ENCODE peak calls at places on chromosomes 16 and 17, in four cellular contexts. B is nephron progenitor cell, J is esophagus squamous epithelium, Q is OCI-LY7. E is an unnamed sample.

GRCh38 chr17:39380144-39380543 is 21.3 kb downstream of the FBXL20 start:
- DNase-seq in B (no peak), J (no peak), Q (no peak), E (no peak)

GRCh38 chr17:63185420-63185819 is 219.4 kb downstream of the TANC2 start:
- DNase-seq in B (no peak), J (no peak), Q (no peak), E (no peak)

GRCh38 chr17:83068641-83069570 is 10.5 kb upstream of the METRNL start:
- DNase-seq in B (no peak), J (no peak), Q (no peak), E (no peak)

GRCh38 chr17:73309727-73310555 is 1.9 kb downstream of the CDC42EP4 start:
- DNase-seq in B (peak), J (no peak), Q (no peak), E (no peak)

GRCh38 chr16:11006666-11007065 is 62.3 kb downstream of the CLEC16A start:
- DNase-seq in B (no peak), J (no peak), Q (no peak), E (no peak)

GRCh38 chr17:36931697-36932382 is 5.4 kb upstream of the LHX1 start:
- DNase-seq in B (no peak), J (no peak), Q (no peak), E (no peak)

GRCh38 chr17:64685705-64686104 is 23.6 kb upstream of the SMURF2 start:
- DNase-seq in B (no peak), J (no peak), Q (no peak), E (no peak)

GRCh38 chr16:86257546-86257945 is 252.8 kb upstream of the FOXF1 start:
- DNase-seq in B (no peak), J (no peak), Q (no peak), E (no peak)

GRCh38 chr16:86087011-86087453 is 188.1 kb downstream of the IRF8 start:
- DNase-seq in B (no peak), J (no peak), Q (no peak), E (no peak)

GRCh38 chr17:76865174-76865573 is 3.0 kb upstream of the MGAT5B start:
- DNase-seq in B (no peak), J (no peak), Q (no peak), E (no peak)

GRCh38 chr16:88957887-88958577 is 19.0 kb downstream of the CBFA2T3 start:
- DNase-seq in B (no peak), J (no peak), Q (no peak), E (no peak)

GRCh38 chr17:3888343-3889171 is 4.3 kb downstream of the CAMKK1 start:
- DNase-seq in B (peak), J (no peak), Q (no peak), E (no peak)

GRCh38 chr17:4345569-4345968 is 20.9 kb downstream of the UBE2G1 start:
- DNase-seq in B (no peak), J (no peak), Q (no peak), E (no peak)

GRCh38 chr17:46121841-46122485 is 71.3 kb downstream of the KANSL1 start:
- DNase-seq in B (no peak), J (no peak), Q (no peak), E (no peak)

GRCh38 chr17:34930283-34930682 is 31.0 kb downstream of the CCT6B start:
- DNase-seq in B (no peak), J (no peak), Q (no peak), E (no peak)

GRCh38 chr16:81239722-81240121 is 1.2 kb downstream of the BCO1 start:
- DNase-seq in B (no peak), J (no peak), Q (no peak), E (no peak)

GRCh38 chr16:63596716-63597115 is 1525.1 kb downstream of the CDH11 start:
- DNase-seq in B (no peak), J (no peak), Q (no peak), E (no peak)

GRCh38 chr16:3029499-3030127 is 5.8 kb downstream of the THOC6 start:
- DNase-seq in B (no peak), J (no peak), Q (no peak), E (no peak)

GRCh38 chr16:25219070-25219737 is 2.5 kb downstream of the AQP8 start:
- DNase-seq in B (no peak), J (no peak), Q (no peak), E (no peak)

GRCh38 chr16:81280393-81280792 is 34.4 kb upstream of the GAN start:
- DNase-seq in B (no peak), J (no peak), Q (no peak), E (no peak)

GRCh38 chr17:51840688-51841087 is 317.8 kb downstream of the CA10 start:
- DNase-seq in B (no peak), J (no peak), Q (no peak), E (no peak)

GRCh38 chr17:78798695-78799559 is 16.9 kb upstream of the CYTH1 start:
- DNase-seq in B (no peak), J (no peak), Q (peak), E (no peak)

GRCh38 chr16:21952793-21953540 is at the start of gene UQCRC2:
- DNase-seq in B (peak), J (peak), Q (peak), E (peak)
- TF ChIP-seq CTCF in B (no peak), J (no peak), Q (no peak), E (no peak)

GRCh38 chr17:28380572-28380907 is 9.0 kb downstream of the SARM1 start:
- DNase-seq in B (no peak), J (no peak), Q (no peak), E (no peak)

GRCh38 chr17:28384281-28385036 is 13.0 kb downstream of the SARM1 start:
- DNase-seq in B (peak), J (no peak), Q (no peak), E (no peak)

GRCh38 chr17:28379814-28380571 is 8.5 kb downstream of the SARM1 start:
- DNase-seq in B (no peak), J (no peak), Q (no peak), E (no peak)

GRCh38 chr17:28385037-28385797 is 13.7 kb downstream of the SARM1 start:
- DNase-seq in B (no peak), J (no peak), Q (no peak), E (no peak)

GRCh38 chr17:28381141-28381825 is 9.8 kb downstream of the SARM1 start:
- DNase-seq in B (peak), J (no peak), Q (no peak), E (peak)
- TF ChIP-seq CTCF in B (peak), J (peak), Q (no peak), E (peak)

DNA sequence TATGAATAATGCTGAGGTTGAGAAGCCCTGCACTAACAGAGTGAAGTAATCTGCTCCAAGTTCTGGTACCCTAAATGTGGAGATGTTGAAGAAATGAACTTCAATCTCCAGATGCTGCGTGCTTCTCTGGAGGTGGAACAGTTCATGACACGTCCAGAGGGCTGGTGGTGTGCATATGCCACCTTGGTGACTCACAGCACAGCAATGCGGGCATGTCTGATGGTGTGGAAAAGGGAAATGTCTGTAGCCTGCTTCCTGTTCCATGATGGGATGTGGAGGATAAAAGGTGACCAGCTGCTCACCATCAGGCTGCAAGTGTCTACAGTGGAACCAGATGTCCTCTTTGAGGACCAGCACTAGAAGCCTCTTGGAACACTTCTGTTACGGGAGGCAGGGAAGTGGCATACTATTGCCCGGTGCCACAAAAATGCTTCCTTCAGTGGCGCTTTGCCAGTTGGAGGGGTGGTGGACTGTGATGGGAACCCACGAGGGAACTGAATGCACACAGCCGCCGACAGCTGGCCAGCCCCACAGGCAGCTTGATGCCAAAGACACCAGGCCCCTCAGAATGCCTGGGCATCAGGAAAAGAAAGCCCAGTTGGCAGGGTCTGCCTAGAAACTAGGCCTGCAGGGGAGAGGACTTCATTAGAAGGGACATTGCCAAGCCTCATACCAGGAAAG is 19.9 kb downstream of the SNX11 start:
- DNase-seq in B (no peak), J (no peak), Q (no peak), E (no peak)
- TF ChIP-seq CTCF in B (no peak), J (no peak), Q (no peak), E (no peak)

DNA sequence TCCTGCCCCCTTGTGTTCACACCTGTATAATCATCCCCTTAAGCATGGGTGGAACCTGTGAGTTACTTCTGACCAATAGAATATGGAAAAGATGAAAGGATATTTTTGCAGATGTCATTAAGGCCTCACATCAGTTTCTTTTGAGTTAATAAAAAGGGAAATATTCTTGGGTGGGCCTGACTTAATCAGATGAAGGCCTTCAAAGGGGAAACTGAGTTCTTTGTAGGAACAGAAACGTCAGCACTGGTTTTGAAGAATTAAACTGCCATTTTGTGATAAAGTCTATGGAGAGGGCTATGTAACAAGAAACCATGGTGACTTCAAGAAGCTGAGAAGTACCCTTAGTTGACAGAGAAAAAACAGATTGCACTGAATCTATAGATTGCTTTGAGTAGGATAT is 168.7 kb upstream of the CNTNAP4 start:
- DNase-seq in B (no peak), J (no peak), Q (no peak), E (no peak)
- TF ChIP-seq CTCF in B (no peak), J (no peak), Q (peak), E (no peak)

GRCh38 chr16:4327782-4328579 is 12.1 kb downstream of the GLIS2 start:
- DNase-seq in B (peak), J (no peak), Q (peak), E (peak)
- TF ChIP-seq CTCF in B (peak), J (peak), Q (peak), E (peak)

DNA sequence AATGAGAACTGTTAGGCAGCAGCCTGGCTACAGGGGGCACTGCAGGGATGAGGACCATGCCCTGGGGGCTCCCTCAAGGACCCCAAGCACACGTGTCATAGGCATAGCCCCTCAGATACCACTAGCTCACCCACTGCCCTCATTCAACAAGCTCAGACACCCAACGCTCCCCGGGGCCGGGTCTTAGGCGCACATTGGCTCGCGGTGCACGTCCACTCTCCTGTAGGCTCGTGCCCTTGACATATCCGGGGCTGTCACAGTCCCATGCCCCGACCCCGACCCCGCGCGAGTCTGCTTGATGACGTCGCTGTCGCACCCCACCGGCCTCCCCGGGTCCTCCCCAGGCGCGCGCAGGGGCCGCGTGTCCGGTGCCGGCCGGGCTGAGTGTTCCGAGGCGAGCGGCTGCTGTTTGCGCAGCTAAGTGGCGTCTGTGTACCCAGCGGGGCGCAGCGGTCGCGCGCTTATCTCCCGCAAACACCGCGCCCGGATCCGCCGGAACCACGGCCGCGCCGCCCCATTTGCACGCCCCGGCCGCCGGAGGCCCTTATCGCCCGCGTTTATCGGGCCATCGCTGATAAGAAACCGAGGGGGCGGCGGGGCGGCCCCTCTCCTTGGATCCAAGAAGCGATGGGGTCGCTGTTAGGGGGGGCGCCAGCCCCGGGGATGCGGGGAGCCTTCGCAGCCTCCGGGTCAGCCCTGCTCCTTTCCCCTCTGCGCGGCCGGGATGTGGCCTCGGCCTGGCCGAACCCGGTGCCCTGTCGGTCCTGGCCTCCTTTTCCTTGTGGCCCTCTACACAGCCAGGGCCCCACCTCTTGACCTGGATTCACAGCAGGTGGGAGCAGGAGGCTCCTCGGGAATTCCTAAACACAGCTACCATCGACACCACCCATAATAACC is 20.7 kb upstream of the NAGS start:
- DNase-seq in B (peak), J (no peak), Q (no peak), E (peak)
- TF ChIP-seq CTCF in B (peak), J (no peak), Q (peak), E (peak)

GRCh38 chr16:1946495-1947368 is 3.7 kb upstream of the MSRB1 start:
- DNase-seq in B (no peak), J (no peak), Q (no peak), E (no peak)
- TF ChIP-seq CTCF in B (no peak), J (no peak), Q (no peak), E (no peak)

GRCh38 chr16:31221357-31222160 is 4.6 kb upstream of the PYDC1 start:
- DNase-seq in B (no peak), J (no peak), Q (no peak), E (no peak)

GRCh38 chr16:31224092-31224955 is 7.4 kb upstream of the PYDC1 start:
- DNase-seq in B (no peak), J (no peak), Q (no peak), E (no peak)

GRCh38 chr16:31228206-31228605 is 11.3 kb upstream of the PYDC1 start:
- DNase-seq in B (no peak), J (no peak), Q (no peak), E (no peak)

GRCh38 chr16:31223044-31223443 is 6.1 kb upstream of the PYDC1 start:
- DNase-seq in B (no peak), J (no peak), Q (no peak), E (no peak)

GRCh38 chr16:31225193-31225592 is 8.3 kb upstream of the PYDC1 start:
- DNase-seq in B (no peak), J (no peak), Q (no peak), E (no peak)
- TF ChIP-seq CTCF in B (no peak), J (no peak), Q (no peak), E (no peak)